ENCODE peak calls at places on chromosomes 7 and 10, in ten cellular contexts. E is upper lobe of left lung, G is HFFc6, R is psoas muscle, Y is Calu3, U is A549, T is GM23338, J is osteoblast, K is lower lobe of right lung, Q is HCT116. O is an unnamed sample.

GRCh38 chr10:73577788-73578187 is 13.4 kb downstream of the USP54 start:
- DNase-seq in E (peak; percentile 92), G (no peak), R (peak; percentile 65), Y (peak; percentile 61), U (peak; percentile 8), T (peak; percentile 43), J (no peak), K (peak; percentile 69), Q (no peak), O (no peak)

GRCh38 chr7:107045980-107046379 is 1.5 kb downstream of the PRKAR2B start:
- DNase-seq in E (no peak), G (no peak), R (no peak), Y (no peak), U (no peak), T (no peak), J (peak; percentile 81), K (no peak), Q (no peak), O (no peak)

GRCh38 chr10:14606633-14607032 is 168.1 kb downstream of the FAM107B start:
- DNase-seq in E (no peak), G (no peak), R (no peak), Y (no peak), U (no peak), T (no peak), J (no peak), K (no peak), Q (no peak), O (no peak)

GRCh38 chr10:3424102-3424803 is 251.7 kb upstream of the PITRM1 start:
- DNase-seq in E (peak; percentile 57), G (no peak), R (peak; percentile 69), Y (peak; percentile 41), U (no peak), T (no peak), J (peak; percentile 45), K (peak; percentile 66), Q (peak; percentile 28), O (peak; percentile 71)

GRCh38 chr10:97207756-97208346 is 22.1 kb upstream of the SLIT1 start:
- DNase-seq in E (no peak), G (no peak), R (no peak), Y (no peak), U (no peak), T (no peak), J (no peak), K (no peak), Q (no peak), O (no peak)

GRCh38 chr10:8393531-8393930 is 339.0 kb downstream of the GATA3 start:
- DNase-seq in E (no peak), G (no peak), R (no peak), Y (no peak), U (no peak), T (no peak), J (no peak), K (no peak), Q (no peak), O (no peak)

GRCh38 chr10:18312385-18313145 is 172.3 kb downstream of the CACNB2 start:
- DNase-seq in E (no peak), G (peak; percentile 3), R (no peak), Y (no peak), U (peak; percentile 38), T (peak; percentile 71), J (no peak), K (no peak), Q (peak; percentile 15), O (no peak)

GRCh38 chr7:52656098-52656497 is 379.3 kb upstream of the POM121L12 start:
- DNase-seq in E (no peak), G (no peak), R (no peak), Y (no peak), U (no peak), T (no peak), J (no peak), K (no peak), Q (no peak), O (no peak)

GRCh38 chr7:102063736-102064135 is 222.9 kb upstream of the SH2B2 start:
- DNase-seq in E (peak; percentile 53), G (peak; percentile 77), R (no peak), Y (peak; percentile 35), U (peak; percentile 86), T (peak; percentile 82), J (peak; percentile 64), K (peak; percentile 56), Q (peak; percentile 80), O (no peak)

GRCh38 chr7:149071641-149072437 is 18.7 kb downstream of the ZNF786 start:
- DNase-seq in E (peak; percentile 27), G (no peak), R (peak; percentile 27), Y (no peak), U (peak; percentile 79), T (peak; percentile 93), J (no peak), K (no peak), Q (peak; percentile 88), O (peak; percentile 51)

GRCh38 chr10:61318429-61318828 is 134.8 kb downstream of the TMEM26 start:
- DNase-seq in E (no peak), G (no peak), R (no peak), Y (no peak), U (no peak), T (no peak), J (no peak), K (no peak), Q (no peak), O (no peak)

GRCh38 chr10:104076743-104077160 is 8.9 kb downstream of the COL17A1 start:
- DNase-seq in E (peak; percentile 40), G (no peak), R (peak; percentile 28), Y (peak; percentile 13), U (no peak), T (peak; percentile 76), J (no peak), K (peak; percentile 58), Q (no peak), O (no peak)

GRCh38 chr10:126937026-126937425 is 31.8 kb downstream of the DOCK1 start:
- DNase-seq in E (no peak), G (no peak), R (no peak), Y (no peak), U (no peak), T (no peak), J (no peak), K (no peak), Q (no peak), O (no peak)

GRCh38 chr7:104943502-104944343 is 70.3 kb upstream of the KMT2E start:
- DNase-seq in E (peak; percentile 88), G (no peak), R (no peak), Y (peak; percentile 74), U (peak; percentile 54), T (no peak), J (peak; percentile 30), K (peak; percentile 80), Q (peak; percentile 94), O (peak; percentile 54)

GRCh38 chr7:158849553-158850389 is 6.6 kb upstream of the DYNC2I1 start:
- DNase-seq in E (no peak), G (no peak), R (no peak), Y (no peak), U (no peak), T (no peak), J (no peak), K (no peak), Q (no peak), O (no peak)

GRCh38 chr10:32412499-32412853 is 33.5 kb upstream of the CCDC7 start:
- DNase-seq in E (no peak), G (peak; percentile 35), R (no peak), Y (no peak), U (no peak), T (no peak), J (peak; percentile 34), K (no peak), Q (no peak), O (no peak)

DNA sequence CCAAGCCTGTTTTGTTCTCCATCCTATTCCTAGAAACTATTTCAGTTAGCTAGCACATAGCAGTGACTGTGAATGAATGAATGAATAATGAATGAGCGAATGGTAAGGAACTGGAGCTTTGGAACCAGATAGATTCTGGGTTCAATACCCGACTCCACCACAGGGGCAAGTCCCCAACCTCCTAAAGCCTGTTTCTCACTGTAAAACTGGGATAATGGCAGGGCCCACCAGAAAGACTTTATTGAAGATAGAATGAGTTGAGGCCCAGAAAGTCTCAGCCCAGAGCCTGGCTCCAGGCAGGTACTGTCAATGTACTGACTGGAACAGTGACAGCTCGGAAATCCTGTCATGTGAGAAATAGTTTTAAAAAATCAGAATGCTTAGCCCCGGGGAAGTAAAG is 1.1 kb upstream of the CDH23 start:
- DNase-seq in E (peak; percentile 6), G (no peak), R (no peak), Y (no peak), U (peak; percentile 16), T (no peak), J (no peak), K (no peak), Q (no peak), O (no peak)
- TF ChIP-seq CTCF in E (no peak), G (no peak), R (no peak), Y (no peak), U (no peak), T (no peak), J (peak; percentile 11), K (no peak), Q (no peak), O (peak; percentile 32)

GRCh38 chr10:119336599-119336998 is 129.2 kb downstream of the GRK5 start:
- DNase-seq in E (no peak), G (no peak), R (no peak), Y (no peak), U (no peak), T (no peak), J (no peak), K (no peak), Q (no peak), O (no peak)
- TF ChIP-seq CTCF in E (no peak), G (no peak), R (no peak), Y (no peak), U (no peak), T (no peak), J (no peak), K (no peak), Q (no peak), O (no peak)

GRCh38 chr7:77416621-77417371 is 647 bp upstream of the GSAP start:
- DNase-seq in E (peak; percentile 50), G (no peak), R (no peak), Y (no peak), U (peak; percentile 59), T (no peak), J (no peak), K (no peak), Q (no peak), O (no peak)
- TF ChIP-seq CTCF in E (no peak), G (no peak), R (no peak), Y (no peak), U (peak; percentile 26), T (peak; percentile 30), J (no peak), K (no peak), Q (no peak), O (no peak)

GRCh38 chr10:24751716-24752115 is 28.0 kb upstream of the ARHGAP21 start:
- DNase-seq in E (no peak), G (no peak), R (no peak), Y (no peak), U (no peak), T (no peak), J (no peak), K (no peak), Q (no peak), O (no peak)

GRCh38 chr10:24750695-24751094 is 27.0 kb upstream of the ARHGAP21 start:
- DNase-seq in E (no peak), G (no peak), R (no peak), Y (no peak), U (no peak), T (no peak), J (no peak), K (no peak), Q (no peak), O (no peak)

GRCh38 chr10:24759706-24760105 is 36.0 kb upstream of the ARHGAP21 start:
- DNase-seq in E (no peak), G (no peak), R (no peak), Y (no peak), U (no peak), T (no peak), J (no peak), K (no peak), Q (no peak), O (no peak)

GRCh38 chr10:24756283-24756682 is 32.6 kb upstream of the ARHGAP21 start:
- DNase-seq in E (no peak), G (no peak), R (no peak), Y (no peak), U (no peak), T (no peak), J (no peak), K (no peak), Q (no peak), O (no peak)
- TF ChIP-seq CTCF in E (no peak), G (no peak), R (no peak), Y (no peak), U (no peak), T (no peak), J (no peak), K (no peak), Q (no peak), O (no peak)